ENCODE peak calls at places on chromosomes 12 and 14, in six cellular contexts. C is HS-5; S is stimulated activated CD4-positive, alpha-beta T cell treated with anti-CD3 and anti-CD28 coated beads, Interleukin-1b, Interleukin-23, amount 100 ng/mL, for 1 hour; E is NCI-H460; R is activated naive CD4-positive, alpha-beta T cell treated with Interleukin-2 at 50 U/mL for 16 hours; V is amniotic stem cell. B is an unnamed sample.

GRCh38 chr12:28539691-28540323 is 349.6 kb downstream of the CCDC91 start:
- DNase-seq in S (no peak), C (no peak), V (no peak), E (no peak), R (no peak), B (no peak)

GRCh38 chr12:34599530-34600513 is 577.5 kb downstream of the ALG10 start:
- DNase-seq in V (no peak), E (no peak), R (no peak), S (no peak), C (no peak), B (peak; percentile 41)

GRCh38 chr12:110149104-110149660 is 25.0 kb downstream of the IFT81 start:
- DNase-seq in V (no peak), E (no peak), C (no peak), S (no peak), R (no peak), B (no peak)

GRCh38 chr12:108966378-108967151 is 54.3 kb downstream of the SVOP start:
- DNase-seq in R (no peak), S (no peak), C (no peak), E (no peak), V (no peak), B (no peak)

GRCh38 chr12:8953773-8954402 is 4.4 kb upstream of the M6PR start:
- DNase-seq in E (no peak), S (no peak), V (no peak), C (no peak), R (peak; percentile 72), B (peak; percentile 85)

GRCh38 chr12:101407054-101407437 is 526 bp downstream of the ARL1 start:
- DNase-seq in C (peak; percentile 14), R (no peak), E (peak; percentile 5), V (peak; percentile 45), S (peak; percentile 3), B (no peak)

GRCh38 chr14:94367896-94368590 is 20.4 kb downstream of the SERPINA1 start:
- DNase-seq in V (no peak), E (no peak), C (no peak), S (no peak), R (no peak), B (no peak)

GRCh38 chr12:6828671-6829531 is 694 bp downstream of the P3H3 start:
- DNase-seq in S (no peak), R (peak; percentile 45), E (no peak), C (no peak), V (peak; percentile 55), B (peak; percentile 75)

GRCh38 chr12:105523164-105524057 is 192.9 kb downstream of the C12orf75 start:
- DNase-seq in C (peak; percentile 62), V (peak; percentile 94), E (no peak), R (no peak), S (no peak), B (no peak)

GRCh38 chr12:87323369-87323768 is 705.8 kb downstream of the C12orf50 start:
- DNase-seq in R (no peak), S (no peak), C (peak; percentile 46), V (peak; percentile 35), E (no peak), B (no peak)

GRCh38 chr14:72946491-72946890 is 20.2 kb downstream of the DCAF4 start:
- DNase-seq in S (no peak), V (no peak), E (no peak), R (no peak), C (no peak), B (no peak)

GRCh38 chr14:99819514-99819913 is 26.3 kb downstream of the EML1 start:
- DNase-seq in C (no peak), V (no peak), S (no peak), R (peak; percentile 11), E (no peak), B (no peak)

GRCh38 chr14:30791522-30792351 is 82.6 kb upstream of the COCH start:
- DNase-seq in V (no peak), R (no peak), C (no peak), E (no peak), S (no peak), B (no peak)

GRCh38 chr14:98877065-98877464 is 394.9 kb downstream of the BCL11B start:
- DNase-seq in R (no peak), S (no peak), V (no peak), C (no peak), E (no peak), B (no peak)

GRCh38 chr14:68174446-68174845 is 354.9 kb downstream of the RAD51B start:
- DNase-seq in E (no peak), R (no peak), C (no peak), V (no peak), S (no peak), B (no peak)

GRCh38 chr14:44795725-44796124 is 166.0 kb downstream of the KLHL28 start:
- DNase-seq in E (no peak), V (no peak), S (no peak), C (no peak), R (no peak), B (no peak)

GRCh38 chr14:55200646-55201045 is 9.3 kb upstream of the DLGAP5 start:
- DNase-seq in V (no peak), S (no peak), E (no peak), C (no peak), R (no peak), B (no peak)

GRCh38 chr12:30796508-30796780 is 41.7 kb upstream of the CAPRIN2 start:
- DNase-seq in R (no peak), V (peak; percentile 58), E (no peak), S (no peak), C (no peak), B (no peak)

GRCh38 chr12:241266-241665 is 21.4 kb downstream of the SLC6A13 start:
- DNase-seq in C (no peak), E (no peak), S (no peak), R (no peak), V (no peak), B (no peak)

GRCh38 chr12:2290091-2290490 is 237.3 kb downstream of the CACNA1C start:
- DNase-seq in R (no peak), S (no peak), E (no peak), V (no peak), C (no peak), B (no peak)

GRCh38 chr12:101667591-101667990 is 29.8 kb upstream of the CHPT1 start:
- DNase-seq in R (no peak), V (no peak), E (no peak), S (no peak), C (no peak), B (no peak)

GRCh38 chr14:36658091-36659009 is 3.3 kb upstream of the PAX9 start:
- DNase-seq in E (no peak), R (no peak), C (no peak), V (no peak), S (no peak), B (no peak)

GRCh38 chr12:124661382-124661781 is 94.0 kb upstream of the NCOR2 start:
- DNase-seq in V (no peak), R (no peak), C (no peak), S (no peak), E (no peak), B (no peak)

GRCh38 chr14:80212025-80212402 is 710 bp upstream of the DIO2 start:
- DNase-seq in R (no peak), S (no peak), V (no peak), C (no peak), E (peak; percentile 33), B (no peak)

GRCh38 chr12:117649796-117650195 is 288.4 kb upstream of the NOS1 start:
- DNase-seq in V (no peak), R (no peak), E (no peak), S (no peak), C (no peak), B (no peak)

GRCh38 chr14:95889236-95889979 is 12.8 kb downstream of the TUNAR start:
- DNase-seq in S (no peak), E (no peak), V (no peak), R (no peak), C (no peak), B (no peak)

GRCh38 chr14:88919502-88919901 is 95.1 kb downstream of the TTC8 start:
- DNase-seq in R (no peak), C (no peak), V (no peak), E (no peak), S (no peak), B (no peak)

GRCh38 chr14:100871234-100872186 is 32.0 kb downstream of the RTL1 start:
- DNase-seq in E (no peak), C (peak; percentile 47), S (no peak), V (no peak), R (no peak), B (peak; percentile 55)

GRCh38 chr14:89344871-89345270 is 72.2 kb downstream of the FOXN3 start:
- DNase-seq in R (no peak), V (no peak), C (no peak), E (no peak), S (no peak), B (no peak)